ENCODE peak calls at places on chromosomes 7 and 10, in six cellular contexts. One of them, this sample, is unnamed. For H3K4me1, the result is how much of the 10 kb centered on the place peaks cover.

GRCh38 chr10:96588601-96589419 is 2.0 kb upstream of the TM9SF3 start:
- DNase-seq in fibroblast of lung: peak
- DNase-seq in CD8-positive, alpha-beta T cell: no peak
- DNase-seq in CD4-positive, alpha-beta memory T cell: no peak
- DNase-seq in lower lobe of right lung: no peak
- DNase-seq in SJSA1: no peak
- DNase-seq in this sample: no peak

GRCh38 chr10:101840741-101841453 is 2.7 kb downstream of the KCNIP2 start:
- DNase-seq in CD8-positive, alpha-beta T cell: peak
- DNase-seq in lower lobe of right lung: peak
- DNase-seq in CD4-positive, alpha-beta memory T cell: peak
- DNase-seq in fibroblast of lung: peak
- DNase-seq in SJSA1: peak
- DNase-seq in this sample: peak

GRCh38 chr7:1496531-1497292 is 7.5 kb downstream of the INTS1 start:
- DNase-seq in SJSA1: no peak
- DNase-seq in lower lobe of right lung: no peak
- DNase-seq in fibroblast of lung: no peak
- DNase-seq in CD4-positive, alpha-beta memory T cell: no peak
- DNase-seq in CD8-positive, alpha-beta T cell: no peak
- DNase-seq in this sample: no peak

GRCh38 chr10:119491941-119492340 is 50.6 kb downstream of the RGS10 start:
- DNase-seq in fibroblast of lung: no peak
- DNase-seq in SJSA1: no peak
- DNase-seq in CD8-positive, alpha-beta T cell: no peak
- DNase-seq in CD4-positive, alpha-beta memory T cell: no peak
- DNase-seq in lower lobe of right lung: no peak
- DNase-seq in this sample: no peak

GRCh38 chr10:9097206-9097990 is 1042.9 kb downstream of the GATA3 start:
- DNase-seq in fibroblast of lung: peak
- DNase-seq in CD8-positive, alpha-beta T cell: no peak
- DNase-seq in CD4-positive, alpha-beta memory T cell: peak
- DNase-seq in SJSA1: no peak
- DNase-seq in lower lobe of right lung: no peak
- DNase-seq in this sample: no peak

GRCh38 chr10:60896033-60896432 is 48.0 kb downstream of the RHOBTB1 start:
- DNase-seq in lower lobe of right lung: no peak
- DNase-seq in fibroblast of lung: peak
- DNase-seq in CD4-positive, alpha-beta memory T cell: no peak
- DNase-seq in SJSA1: no peak
- DNase-seq in CD8-positive, alpha-beta T cell: no peak
- DNase-seq in this sample: no peak

GRCh38 chr10:62457598-62457997 is 83.4 kb downstream of the ZNF365 start:
- DNase-seq in CD8-positive, alpha-beta T cell: no peak
- DNase-seq in CD4-positive, alpha-beta memory T cell: no peak
- DNase-seq in SJSA1: no peak
- DNase-seq in lower lobe of right lung: no peak
- DNase-seq in fibroblast of lung: no peak
- DNase-seq in this sample: no peak

GRCh38 chr10:98055875-98056516 is 25.6 kb upstream of the CRTAC1 start:
- DNase-seq in SJSA1: no peak
- DNase-seq in CD4-positive, alpha-beta memory T cell: no peak
- DNase-seq in CD8-positive, alpha-beta T cell: no peak
- DNase-seq in lower lobe of right lung: no peak
- DNase-seq in fibroblast of lung: peak
- DNase-seq in this sample: no peak

GRCh38 chr10:69352569-69353264 is 64.0 kb downstream of the TACR2 start:
- DNase-seq in CD8-positive, alpha-beta T cell: no peak
- DNase-seq in fibroblast of lung: peak
- DNase-seq in CD4-positive, alpha-beta memory T cell: no peak
- DNase-seq in lower lobe of right lung: no peak
- DNase-seq in SJSA1: no peak
- DNase-seq in this sample: no peak

GRCh38 chr10:23157691-23158369 is 34.3 kb upstream of the PTF1A start:
- DNase-seq in lower lobe of right lung: no peak
- DNase-seq in CD8-positive, alpha-beta T cell: no peak
- DNase-seq in CD4-positive, alpha-beta memory T cell: no peak
- DNase-seq in fibroblast of lung: peak
- DNase-seq in SJSA1: no peak
- DNase-seq in this sample: no peak

GRCh38 chr7:16098585-16099179 is 322.7 kb downstream of the CRPPA start:
- DNase-seq in fibroblast of lung: no peak
- DNase-seq in SJSA1: no peak
- DNase-seq in CD4-positive, alpha-beta memory T cell: no peak
- DNase-seq in lower lobe of right lung: no peak
- DNase-seq in CD8-positive, alpha-beta T cell: no peak
- DNase-seq in this sample: no peak

GRCh38 chr7:96285579-96285978 is 36.3 kb downstream of the SLC25A13 start:
- DNase-seq in CD8-positive, alpha-beta T cell: no peak
- DNase-seq in CD4-positive, alpha-beta memory T cell: peak
- DNase-seq in fibroblast of lung: peak
- DNase-seq in lower lobe of right lung: no peak
- DNase-seq in SJSA1: no peak
- DNase-seq in this sample: peak

GRCh38 chr10:11593612-11594011 is 17.8 kb downstream of the USP6NL start:
- DNase-seq in fibroblast of lung: no peak
- DNase-seq in CD4-positive, alpha-beta memory T cell: no peak
- DNase-seq in SJSA1: no peak
- DNase-seq in lower lobe of right lung: no peak
- DNase-seq in CD8-positive, alpha-beta T cell: no peak
- DNase-seq in this sample: no peak

GRCh38 chr10:91589015-91589655 is 43.7 kb downstream of the PPP1R3C start:
- DNase-seq in SJSA1: peak
- DNase-seq in fibroblast of lung: peak
- DNase-seq in CD4-positive, alpha-beta memory T cell: no peak
- DNase-seq in CD8-positive, alpha-beta T cell: no peak
- DNase-seq in lower lobe of right lung: no peak
- DNase-seq in this sample: no peak

GRCh38 chr10:77832243-77832642 is 94.3 kb downstream of the DLG5 start:
- DNase-seq in SJSA1: no peak
- DNase-seq in CD8-positive, alpha-beta T cell: peak
- DNase-seq in fibroblast of lung: no peak
- DNase-seq in CD4-positive, alpha-beta memory T cell: peak
- DNase-seq in lower lobe of right lung: no peak
- DNase-seq in this sample: peak

GRCh38 chr7:36299223-36299760 is 90.4 kb upstream of the ANLN start:
- DNase-seq in lower lobe of right lung: no peak
- DNase-seq in CD4-positive, alpha-beta memory T cell: no peak
- DNase-seq in SJSA1: no peak
- DNase-seq in CD8-positive, alpha-beta T cell: no peak
- DNase-seq in fibroblast of lung: no peak
- DNase-seq in this sample: no peak

GRCh38 chr10:26859241-26860025 is 1.3 kb downstream of the ABI1 start:
- DNase-seq in CD8-positive, alpha-beta T cell: no peak
- DNase-seq in lower lobe of right lung: no peak
- DNase-seq in CD4-positive, alpha-beta memory T cell: no peak
- DNase-seq in SJSA1: no peak
- DNase-seq in fibroblast of lung: no peak
- DNase-seq in this sample: no peak

GRCh38 chr10:78543749-78544446 is 510.2 kb downstream of the RPS24 start:
- DNase-seq in SJSA1: no peak
- DNase-seq in fibroblast of lung: peak
- DNase-seq in CD8-positive, alpha-beta T cell: no peak
- DNase-seq in CD4-positive, alpha-beta memory T cell: no peak
- DNase-seq in lower lobe of right lung: no peak
- DNase-seq in this sample: no peak

GRCh38 chr10:61642692-61643091 is 20.0 kb upstream of the CABCOCO1 start:
- DNase-seq in CD4-positive, alpha-beta memory T cell: no peak
- DNase-seq in lower lobe of right lung: no peak
- DNase-seq in SJSA1: no peak
- DNase-seq in fibroblast of lung: peak
- DNase-seq in CD8-positive, alpha-beta T cell: no peak
- DNase-seq in this sample: no peak

GRCh38 chr7:74482629-74483401 is 29.1 kb downstream of the GTF2IRD1 start:
- DNase-seq in SJSA1: peak
- DNase-seq in CD4-positive, alpha-beta memory T cell: no peak
- DNase-seq in lower lobe of right lung: no peak
- DNase-seq in fibroblast of lung: peak
- DNase-seq in CD8-positive, alpha-beta T cell: no peak
- DNase-seq in this sample: no peak

GRCh38 chr10:15784662-15785300 is 65.1 kb upstream of the ITGA8 start:
- DNase-seq in CD4-positive, alpha-beta memory T cell: no peak
- DNase-seq in CD8-positive, alpha-beta T cell: no peak
- DNase-seq in lower lobe of right lung: no peak
- DNase-seq in fibroblast of lung: peak
- DNase-seq in SJSA1: no peak
- DNase-seq in this sample: no peak

GRCh38 chr7:114765331-114766125 is 156.4 kb upstream of the MDFIC start:
- DNase-seq in lower lobe of right lung: no peak
- DNase-seq in CD8-positive, alpha-beta T cell: no peak
- DNase-seq in fibroblast of lung: no peak
- DNase-seq in SJSA1: no peak
- DNase-seq in CD4-positive, alpha-beta memory T cell: no peak
- DNase-seq in this sample: no peak

GRCh38 chr7:84159435-84159834 is 35.2 kb downstream of the SEMA3A start:
- DNase-seq in CD8-positive, alpha-beta T cell: no peak
- DNase-seq in fibroblast of lung: no peak
- DNase-seq in SJSA1: no peak
- DNase-seq in lower lobe of right lung: no peak
- DNase-seq in CD4-positive, alpha-beta memory T cell: no peak
- DNase-seq in this sample: no peak

GRCh38 chr7:17236603-17237002 is 61.8 kb upstream of the AHR start:
- DNase-seq in lower lobe of right lung: no peak
- DNase-seq in CD4-positive, alpha-beta memory T cell: no peak
- DNase-seq in SJSA1: no peak
- DNase-seq in fibroblast of lung: peak
- DNase-seq in CD8-positive, alpha-beta T cell: no peak
- DNase-seq in this sample: no peak

GRCh38 chr10:13053794-13054462 is 46.0 kb upstream of the OPTN start:
- DNase-seq in CD8-positive, alpha-beta T cell: no peak
- DNase-seq in SJSA1: no peak
- DNase-seq in lower lobe of right lung: no peak
- DNase-seq in CD4-positive, alpha-beta memory T cell: no peak
- DNase-seq in fibroblast of lung: no peak
- DNase-seq in this sample: no peak

GRCh38 chr10:3763852-3764625 is 21.0 kb downstream of the KLF6 start:
- DNase-seq in fibroblast of lung: peak
- DNase-seq in SJSA1: no peak
- DNase-seq in CD8-positive, alpha-beta T cell: no peak
- DNase-seq in lower lobe of right lung: no peak
- DNase-seq in CD4-positive, alpha-beta memory T cell: no peak
- DNase-seq in this sample: no peak

GRCh38 chr10:123009105-123009805 is 449 bp downstream of the ACADSB start:
- DNase-seq in fibroblast of lung: peak
- DNase-seq in SJSA1: no peak
- DNase-seq in CD4-positive, alpha-beta memory T cell: peak
- DNase-seq in lower lobe of right lung: peak
- DNase-seq in CD8-positive, alpha-beta T cell: no peak
- DNase-seq in this sample: peak

DNA sequence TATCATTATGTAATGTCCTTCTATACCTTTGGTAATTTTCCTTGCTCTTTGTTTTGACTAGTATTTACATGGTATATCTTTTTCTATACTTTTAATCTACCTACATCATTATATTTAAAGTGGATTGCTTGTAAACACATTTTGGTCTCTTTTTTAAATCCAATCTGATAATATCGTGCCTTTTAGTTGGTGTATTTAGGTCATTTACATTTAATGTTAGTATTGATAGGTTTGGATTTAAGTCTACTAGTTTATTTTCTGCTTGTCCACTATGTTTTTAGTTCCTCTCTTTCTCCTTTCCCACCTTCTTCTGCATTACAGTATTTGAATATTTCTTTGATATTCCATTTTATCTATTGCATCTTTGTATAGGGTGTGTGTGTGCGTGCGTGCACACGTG is 95.4 kb downstream of the HIBADH start:
- DNase-seq in CD8-positive, alpha-beta T cell: no peak
- DNase-seq in fibroblast of lung: no peak
- DNase-seq in CD4-positive, alpha-beta memory T cell: no peak
- DNase-seq in lower lobe of right lung: no peak
- DNase-seq in SJSA1: no peak
- DNase-seq in this sample: no peak
- H3K27ac ChIP-seq in CD8-positive, alpha-beta T cell: no peak
- H3K27ac ChIP-seq in fibroblast of lung: no peak
- H3K27ac ChIP-seq in CD4-positive, alpha-beta memory T cell: no peak
- H3K27ac ChIP-seq in lower lobe of right lung: no peak
- H3K27ac ChIP-seq in SJSA1: no peak
- H3K27ac ChIP-seq in this sample: no peak

GRCh38 chr7:82467020-82467419 is 23.4 kb upstream of the CACNA2D1 start:
- DNase-seq in SJSA1: no peak
- DNase-seq in fibroblast of lung: no peak
- DNase-seq in CD4-positive, alpha-beta memory T cell: no peak
- DNase-seq in CD8-positive, alpha-beta T cell: no peak
- DNase-seq in lower lobe of right lung: no peak
- DNase-seq in this sample: no peak

GRCh38 chr7:82469207-82469606 is 25.6 kb upstream of the CACNA2D1 start:
- DNase-seq in CD8-positive, alpha-beta T cell: no peak
- DNase-seq in lower lobe of right lung: no peak
- DNase-seq in SJSA1: no peak
- DNase-seq in fibroblast of lung: no peak
- DNase-seq in CD4-positive, alpha-beta memory T cell: no peak
- DNase-seq in this sample: no peak

GRCh38 chr7:82471351-82472020 is 27.9 kb upstream of the CACNA2D1 start:
- DNase-seq in SJSA1: no peak
- DNase-seq in fibroblast of lung: no peak
- DNase-seq in lower lobe of right lung: no peak
- DNase-seq in CD8-positive, alpha-beta T cell: no peak
- DNase-seq in CD4-positive, alpha-beta memory T cell: no peak
- DNase-seq in this sample: no peak

GRCh38 chr7:82464372-82464771 is 20.8 kb upstream of the CACNA2D1 start:
- DNase-seq in fibroblast of lung: no peak
- DNase-seq in SJSA1: no peak
- DNase-seq in CD4-positive, alpha-beta memory T cell: no peak
- DNase-seq in lower lobe of right lung: no peak
- DNase-seq in CD8-positive, alpha-beta T cell: no peak
- DNase-seq in this sample: no peak

GRCh38 chr7:82468435-82468834 is 24.9 kb upstream of the CACNA2D1 start:
- DNase-seq in CD8-positive, alpha-beta T cell: no peak
- DNase-seq in lower lobe of right lung: no peak
- DNase-seq in SJSA1: no peak
- DNase-seq in CD4-positive, alpha-beta memory T cell: no peak
- DNase-seq in fibroblast of lung: peak
- DNase-seq in this sample: no peak
- H3K4me3 ChIP-seq in CD8-positive, alpha-beta T cell: no peak
- H3K4me3 ChIP-seq in lower lobe of right lung: no peak
- H3K4me3 ChIP-seq in SJSA1: no peak
- H3K4me3 ChIP-seq in CD4-positive, alpha-beta memory T cell: no peak
- H3K4me3 ChIP-seq in fibroblast of lung: no peak
- H3K4me3 ChIP-seq in this sample: no peak

GRCh38 chr10:33307835-33308234 is 26.6 kb downstream of the NRP1 start:
- DNase-seq in CD8-positive, alpha-beta T cell: no peak
- DNase-seq in CD4-positive, alpha-beta memory T cell: no peak
- DNase-seq in lower lobe of right lung: no peak
- DNase-seq in fibroblast of lung: no peak
- DNase-seq in SJSA1: no peak
- DNase-seq in this sample: no peak
- H3K4me1 ChIP-seq in CD8-positive, alpha-beta T cell: under half
- H3K4me1 ChIP-seq in CD4-positive, alpha-beta memory T cell: under half
- H3K4me1 ChIP-seq in lower lobe of right lung: under half
- H3K4me1 ChIP-seq in fibroblast of lung: under half
- H3K4me1 ChIP-seq in SJSA1: under half
- H3K4me1 ChIP-seq in this sample: under half

DNA sequence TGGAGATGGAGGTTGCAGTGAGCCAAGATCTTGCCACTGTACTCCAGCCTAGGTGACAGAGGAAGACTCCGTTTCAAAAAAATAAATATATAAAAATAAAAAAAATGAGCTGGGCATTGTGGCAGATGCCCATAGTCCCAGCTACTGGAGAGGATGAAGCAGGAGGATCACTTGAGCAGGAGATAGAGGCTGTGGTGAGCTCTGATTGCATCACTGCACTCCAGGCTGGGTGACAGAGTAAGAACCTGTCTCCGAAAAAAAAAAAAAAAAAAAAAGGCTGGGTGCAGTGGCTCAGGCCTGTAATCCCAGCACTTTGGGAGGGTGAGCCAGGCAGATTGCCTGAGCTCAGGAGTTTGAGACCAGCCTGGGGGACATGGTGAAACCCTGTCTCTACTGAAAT is 11.8 kb downstream of the ZNF487 start:
- DNase-seq in lower lobe of right lung: no peak
- DNase-seq in fibroblast of lung: no peak
- DNase-seq in CD4-positive, alpha-beta memory T cell: no peak
- DNase-seq in CD8-positive, alpha-beta T cell: no peak
- DNase-seq in SJSA1: no peak
- DNase-seq in this sample: no peak
- H3K27ac ChIP-seq in lower lobe of right lung: no peak
- H3K27ac ChIP-seq in fibroblast of lung: no peak
- H3K27ac ChIP-seq in CD4-positive, alpha-beta memory T cell: no peak
- H3K27ac ChIP-seq in CD8-positive, alpha-beta T cell: no peak
- H3K27ac ChIP-seq in SJSA1: no peak
- H3K27ac ChIP-seq in this sample: no peak

This sample was measured in CD8-positive, alpha-beta memory T cell.